ENCODE peak calls at places on chromosomes 3 and 15, in five cellular contexts. P is mammary epithelial cell; D is GM12878; V is body of pancreas; C is effector memory CD4-positive, alpha-beta T cell. M is an unnamed sample. For H3K4me1, the result is how much of the 10 kb centered on the place peaks cover.

GRCh38 chr3:23811919-23812318 is 6.2 kb downstream of the UBE2E1 start:
- DNase-seq in P (no peak), D (no peak), V (no peak), C (no peak), M (no peak)

GRCh38 chr3:11568503-11569155 is 75.1 kb downstream of the VGLL4 start:
- DNase-seq in P (peak), D (no peak), V (peak), C (no peak), M (no peak)

GRCh38 chr3:106457278-106458210 is 588.7 kb upstream of the CBLB start:
- DNase-seq in P (peak), D (peak), V (peak), C (no peak), M (no peak)

GRCh38 chr3:140086642-140087041 is 151.7 kb downstream of the CLSTN2 start:
- DNase-seq in P (no peak), D (no peak), V (no peak), C (no peak), M (no peak)

GRCh38 chr3:44674211-44674610 is 25.7 kb downstream of the ZNF35 start:
- DNase-seq in P (no peak), D (no peak), V (no peak), C (no peak), M (no peak)

GRCh38 chr15:100710744-100711478 is 108.5 kb downstream of the ASB7 start:
- DNase-seq in P (no peak), D (no peak), V (no peak), C (no peak), M (no peak)

GRCh38 chr15:38864827-38865604 is 300.4 kb upstream of the RASGRP1 start:
- DNase-seq in P (no peak), D (no peak), V (peak), C (no peak), M (no peak)

GRCh38 chr15:68786753-68787152 is 33.9 kb downstream of the ANP32A start:
- DNase-seq in P (no peak), D (no peak), V (no peak), C (no peak), M (no peak)

DNA sequence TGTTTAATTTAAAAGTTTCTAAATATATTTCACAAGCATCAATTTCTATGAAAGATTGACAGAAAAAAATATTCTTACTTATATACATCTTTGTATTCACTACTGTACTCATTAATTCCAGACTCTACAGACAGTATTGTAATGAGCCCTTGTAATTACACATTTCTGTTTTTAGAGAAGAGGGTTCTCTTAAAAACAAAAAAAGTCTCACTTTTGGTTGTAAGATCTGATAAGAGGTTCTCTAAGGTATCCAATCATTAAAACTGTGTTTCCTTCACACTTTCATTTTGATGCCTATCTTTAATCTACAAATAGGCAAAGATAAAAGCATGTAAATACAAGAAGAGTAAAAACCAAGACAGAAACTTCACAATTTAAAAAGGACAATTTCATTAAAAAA is 75.6 kb downstream of the FBXL22 start:
- DNase-seq in P (no peak), D (no peak), V (no peak), C (no peak), M (no peak)
- H3K4me1 ChIP-seq in P (under half), D (under half), V (under half), C (under half), M (under half)

GRCh38 chr15:40353697-40354096 is 2.9 kb downstream of the PHGR1 start:
- DNase-seq in P (no peak), D (no peak), V (no peak), C (no peak), M (no peak)

GRCh38 chr15:40355976-40356585 is 1.9 kb upstream of the DISP2 start:
- DNase-seq in P (no peak), D (no peak), V (no peak), C (no peak), M (no peak)

GRCh38 chr15:40357246-40357645 is 773 bp upstream of the DISP2 start:
- DNase-seq in P (no peak), D (no peak), V (no peak), C (no peak), M (no peak)

GRCh38 chr15:40352221-40352901 is 1.5 kb downstream of the PHGR1 start:
- DNase-seq in P (no peak), D (no peak), V (no peak), C (no peak), M (no peak)

GRCh38 chr15:40354408-40355171 is 3.4 kb upstream of the DISP2 start:
- DNase-seq in P (no peak), D (no peak), V (no peak), C (no peak), M (no peak)
- H3K4me3 ChIP-seq in P (no peak), D (no peak), V (no peak), C (no peak), M (no peak)

DNA sequence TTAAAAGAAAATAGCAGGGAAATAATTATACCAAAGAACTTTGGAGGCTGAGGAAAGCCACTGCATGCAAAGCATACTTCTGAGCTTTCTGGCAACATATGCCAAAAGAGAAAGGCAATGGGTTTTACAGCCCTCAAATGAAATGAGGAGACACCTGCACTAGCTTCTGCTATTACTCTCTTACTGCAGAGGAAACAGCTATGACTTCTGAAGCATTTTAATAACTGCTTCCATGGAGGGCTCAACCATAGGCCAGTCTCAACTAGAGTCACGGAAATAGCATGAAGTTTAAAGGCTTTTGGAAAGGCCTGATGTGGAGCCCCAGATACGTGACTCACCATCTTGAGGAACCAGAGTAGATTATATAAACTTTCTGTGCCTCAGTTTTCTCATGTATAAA is 114.8 kb downstream of the OXNAD1 start:
- DNase-seq in P (no peak), D (no peak), V (no peak), C (no peak), M (no peak)
- H3K4me1 ChIP-seq in P (under half), D (half or more), V (under half), C (under half), M (half or more)

DNA sequence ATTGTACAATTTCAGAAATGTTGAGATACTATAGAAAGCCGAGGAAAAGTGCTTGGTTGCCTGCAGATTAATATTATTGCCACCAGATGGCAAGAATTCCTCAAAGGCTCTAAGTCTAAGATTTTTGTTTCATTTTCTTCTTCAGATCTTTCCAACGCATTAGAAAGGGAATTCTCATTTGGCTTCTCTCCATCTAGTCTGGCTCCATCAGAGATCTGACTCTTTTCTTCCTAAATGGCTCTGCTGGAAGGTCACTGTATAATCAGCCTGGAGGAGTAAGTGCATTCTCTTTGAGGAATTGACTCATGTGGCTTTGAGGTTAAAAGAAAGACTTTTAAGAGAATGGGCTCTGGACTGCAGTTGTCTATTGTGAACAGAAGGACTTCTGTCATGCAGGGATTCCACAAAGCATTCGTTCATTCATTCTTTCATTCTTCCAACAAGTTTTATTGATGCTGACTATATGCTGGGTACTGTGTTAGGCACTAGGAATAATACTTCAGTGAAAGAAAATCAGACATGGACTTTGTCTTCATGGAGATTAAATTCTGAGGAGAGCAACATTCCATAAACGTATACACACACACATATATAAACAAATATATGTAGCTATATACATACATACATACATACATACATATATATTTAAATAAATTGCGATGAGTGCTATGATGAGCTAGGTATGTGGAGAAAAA is 55.3 kb downstream of the SLC28A2 start:
- DNase-seq in P (peak), D (peak), V (no peak), C (no peak), M (no peak)
- H3K4me3 ChIP-seq in P (peak), D (peak), V (no peak), C (no peak), M (peak)

DNA sequence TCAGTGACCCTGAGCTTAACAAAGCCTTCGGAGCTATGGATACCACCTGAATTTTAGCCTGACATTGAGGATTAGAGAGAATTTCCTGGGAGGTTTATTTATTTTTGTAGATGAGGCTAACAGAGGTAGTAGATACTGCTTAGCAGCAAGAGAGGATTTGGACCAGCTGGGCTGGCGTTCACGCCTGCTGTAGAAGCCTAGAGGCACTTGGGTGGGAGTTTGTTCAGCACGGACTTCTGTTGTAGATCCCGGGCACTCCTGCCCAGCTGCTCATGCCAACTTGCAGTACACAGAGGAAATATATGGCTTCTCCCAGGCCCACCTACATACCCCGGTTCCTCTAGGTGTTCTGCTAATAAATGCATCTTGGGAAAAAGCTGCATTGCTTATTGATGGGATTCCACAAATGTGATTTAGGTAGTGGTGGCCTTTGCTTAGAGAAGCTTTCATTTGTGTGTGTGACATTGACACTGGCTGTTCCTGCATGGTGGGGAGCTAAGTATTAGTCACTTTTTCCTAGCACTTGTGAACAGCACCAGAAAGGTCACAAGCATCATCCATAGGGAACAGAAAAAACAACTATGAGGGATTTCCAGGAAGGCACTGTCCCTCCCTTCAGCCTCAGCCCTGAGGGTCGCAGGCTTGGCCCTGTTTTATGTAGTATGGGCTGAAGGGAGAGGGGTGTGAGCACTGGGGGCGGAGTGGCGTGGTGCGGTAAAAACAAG is 324.8 kb upstream of the LRRFIP2 start:
- DNase-seq in P (no peak), D (no peak), V (no peak), C (no peak), M (no peak)
- H3K4me1 ChIP-seq in P (under half), D (under half), V (under half), C (under half), M (under half)

GRCh38 chr3:98038876-98039275 is 3.8 kb upstream of the GABRR3 start:
- DNase-seq in P (no peak), D (no peak), V (no peak), C (no peak), M (no peak)
- H3K4me3 ChIP-seq in P (peak), D (peak), V (no peak), C (no peak), M (no peak)

DNA sequence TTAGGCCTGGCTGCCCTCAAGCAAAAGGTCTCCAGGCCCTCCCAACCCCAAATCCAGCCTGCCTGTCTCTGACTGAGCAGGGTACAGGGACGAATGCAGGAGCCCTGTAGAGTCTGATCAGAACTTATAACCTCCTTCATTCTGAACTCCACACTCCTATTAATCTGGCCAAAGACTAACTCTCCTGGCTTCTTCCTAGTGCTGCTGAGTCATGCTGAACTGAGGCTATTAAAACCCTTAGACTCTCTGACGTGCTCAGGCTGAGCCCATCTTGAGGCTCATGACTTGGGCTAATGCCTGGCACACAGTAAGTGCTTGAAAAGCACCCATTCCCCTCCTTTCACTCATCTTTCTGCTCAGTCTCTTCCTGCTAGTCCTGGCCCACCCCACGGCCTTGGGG is 81.9 kb downstream of the NUP210 start:
- DNase-seq in P (no peak), D (no peak), V (no peak), C (no peak), M (no peak)
- H3K4me1 ChIP-seq in P (under half), D (under half), V (under half), C (under half), M (under half)

DNA sequence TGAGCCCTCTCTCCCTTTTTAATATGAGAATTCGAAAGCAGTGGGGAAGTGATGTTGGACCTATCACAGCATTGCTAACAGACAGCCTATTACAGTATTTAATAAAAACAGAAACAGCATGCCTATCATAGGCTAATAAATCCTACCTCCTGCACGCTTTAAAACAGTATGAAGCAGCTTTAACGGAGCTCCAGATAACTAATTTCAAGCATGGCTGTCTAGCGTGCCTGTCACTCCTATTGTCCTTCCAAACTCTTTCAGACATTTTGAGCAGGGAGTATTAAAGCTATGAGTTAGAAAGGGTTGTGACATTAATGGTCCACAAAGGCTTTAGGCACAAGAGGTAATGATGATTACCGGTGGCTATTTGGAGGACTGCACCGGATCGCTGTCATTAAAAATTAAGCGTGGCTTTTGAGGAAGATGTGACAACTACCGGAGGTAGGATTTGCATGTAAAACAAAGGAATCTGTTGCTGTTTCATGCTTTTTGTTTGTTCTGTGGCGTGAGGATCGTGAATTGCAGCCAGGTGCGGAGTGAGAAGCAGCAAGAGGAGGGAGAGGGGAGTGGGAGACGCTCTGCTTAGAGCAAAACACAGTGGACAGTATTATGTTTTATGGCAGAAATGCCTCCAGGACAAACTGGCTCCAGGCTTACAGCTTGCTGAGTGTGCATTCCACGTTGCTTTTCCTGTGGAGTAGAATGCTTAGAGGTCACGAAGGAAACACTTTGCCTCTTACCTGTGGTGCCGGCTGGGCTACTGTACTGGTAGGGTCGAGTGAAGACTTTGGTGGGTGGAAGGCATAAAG is at the start of gene KCNMB2:
- DNase-seq in P (no peak), D (no peak), V (no peak), C (no peak), M (no peak)
- H3K4me3 ChIP-seq in P (no peak), D (peak), V (no peak), C (no peak), M (no peak)

M was measured in CD8-positive, alpha-beta T cell.